ENCODE peak calls at places on chromosomes 7 and 10, in seven cellular contexts. F is transverse colon, T is neural progenitor cell, M is GM12878, Y is cardiac fibroblast, W is left ventricle myocardium inferior, L is astrocyte of the cerebellum. I is an unnamed sample.

GRCh38 chr7:37571806-37572205 is 111.8 kb upstream of the GPR141 start:
- DNase-seq in F (no peak), T (no peak), M (no peak), Y (no peak), W (no peak), L (no peak), I (peak; percentile 41)

GRCh38 chr10:15374156-15374555 is 3.1 kb upstream of the FAM171A1 start:
- DNase-seq in F (no peak), T (no peak), M (no peak), Y (no peak), W (no peak), L (no peak), I (peak; percentile 62)

GRCh38 chr10:98309366-98310355 is 41.7 kb upstream of the LOXL4 start:
- DNase-seq in F (peak; percentile 66), T (peak; percentile 82), M (no peak), Y (peak; percentile 75), W (peak; percentile 72), L (peak; percentile 52), I (peak; percentile 27)

GRCh38 chr7:69367785-69368184 is 230.5 kb upstream of the AUTS2 start:
- DNase-seq in F (no peak), T (no peak), M (no peak), Y (no peak), W (no peak), L (no peak), I (no peak)

GRCh38 chr10:69382382-69383117 is 34.2 kb downstream of the TACR2 start:
- DNase-seq in F (no peak), T (no peak), M (no peak), Y (peak; percentile 95), W (no peak), L (peak; percentile 59), I (no peak)

GRCh38 chr7:134462337-134462925 is 3.5 kb upstream of the AKR1B1 start:
- DNase-seq in F (no peak), T (no peak), M (no peak), Y (peak; percentile 89), W (no peak), L (peak; percentile 58), I (no peak)

GRCh38 chr7:131061158-131061557 is 266.5 kb upstream of the MKLN1 start:
- DNase-seq in F (no peak), T (no peak), M (no peak), Y (no peak), W (no peak), L (no peak), I (no peak)

GRCh38 chr7:91264083-91264923 is at the start of gene FZD1:
- DNase-seq in F (peak; percentile 96), T (peak; percentile 99), M (peak; percentile 66), Y (peak; percentile 98), W (peak; percentile 96), L (peak; percentile 96), I (peak; percentile 97)

GRCh38 chr10:94115725-94116124 is 122.0 kb downstream of the PLCE1 start:
- DNase-seq in F (no peak), T (no peak), M (no peak), Y (peak; percentile 52), W (no peak), L (no peak), I (no peak)

GRCh38 chr10:614772-615582 is 74.5 kb downstream of the DIP2C start:
- DNase-seq in F (no peak), T (no peak), M (no peak), Y (no peak), W (no peak), L (no peak), I (no peak)

GRCh38 chr7:79400221-79400620 is 53.2 kb downstream of the MAGI2 start:
- DNase-seq in F (no peak), T (no peak), M (no peak), Y (no peak), W (no peak), L (no peak), I (no peak)

DNA sequence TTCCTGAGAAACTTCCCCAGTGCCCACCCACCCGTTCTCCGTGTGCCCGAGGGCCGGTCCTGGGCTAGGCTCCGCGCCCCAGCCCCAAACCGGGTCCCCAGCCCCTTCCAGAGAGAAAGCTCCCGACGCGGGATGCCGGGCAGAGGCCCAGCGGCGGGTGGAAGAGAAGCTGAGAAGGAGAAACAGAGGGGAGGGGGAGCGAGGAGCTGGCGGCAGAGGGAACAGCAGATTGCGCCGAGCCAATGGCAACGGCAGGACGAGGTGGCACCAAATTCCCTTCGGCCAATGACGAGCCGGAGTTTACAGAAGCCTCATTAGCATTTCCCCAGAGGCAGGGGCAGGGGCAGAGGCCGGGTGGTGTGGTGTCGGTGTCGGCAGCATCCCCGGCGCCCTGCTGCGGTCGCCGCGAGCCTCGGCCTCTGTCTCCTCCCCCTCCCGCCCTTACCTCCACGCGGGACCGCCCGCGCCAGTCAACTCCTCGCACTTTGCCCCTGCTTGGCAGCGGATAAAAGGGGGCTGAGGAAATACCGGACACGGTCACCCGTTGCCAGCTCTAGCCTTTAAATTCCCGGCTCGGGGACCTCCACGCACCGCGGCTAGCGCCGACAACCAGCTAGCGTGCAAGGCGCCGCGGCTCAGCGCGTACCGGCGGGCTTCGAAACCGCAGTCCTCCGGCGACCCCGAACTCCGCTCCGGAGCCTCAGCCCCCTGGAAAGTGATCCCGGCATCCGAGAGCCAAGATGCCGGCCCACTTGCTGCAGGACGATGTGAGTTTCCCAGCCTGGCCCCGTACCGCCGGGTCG is at the start of gene SCD:
- DNase-seq in F (peak; percentile 77), T (peak; percentile 97), M (peak; percentile 93), Y (peak; percentile 96), W (peak; percentile 69), L (peak; percentile 70), I (peak; percentile 96)
- H3K4me3 ChIP-seq in F (peak within 1 kb of the TSS; percentile 50), T (peak within 1 kb of the TSS; percentile 84), M (peak within 1 kb of the TSS; percentile 86), Y (peak within 1 kb of the TSS; percentile 93), W (peak within 1 kb of the TSS; percentile 69), L (peak within 1 kb of the TSS; percentile 88), I (peak within 1 kb of the TSS; percentile 67)

GRCh38 chr7:115748123-115748738 is 282.3 kb downstream of the TFEC start:
- DNase-seq in F (no peak), T (peak; percentile 51), M (no peak), Y (no peak), W (no peak), L (no peak), I (peak; percentile 37)
- TF ChIP-seq CTCF in F (peak; percentile 16), T (peak; percentile 65), M (peak; percentile 15), Y (no peak), W (peak; percentile 45), L (peak; percentile 51), I (peak; percentile 30)

GRCh38 chr7:151754688-151755130 is 122.2 kb downstream of the PRKAG2 start:
- DNase-seq in F (no peak), T (no peak), M (no peak), Y (no peak), W (no peak), L (no peak), I (no peak)

GRCh38 chr7:151756866-151757265 is 120.0 kb downstream of the PRKAG2 start:
- DNase-seq in F (no peak), T (no peak), M (no peak), Y (no peak), W (no peak), L (no peak), I (no peak)

GRCh38 chr7:151754142-151754590 is 122.7 kb downstream of the PRKAG2 start:
- DNase-seq in F (peak; percentile 74), T (peak; percentile 93), M (no peak), Y (peak; percentile 99), W (peak; percentile 76), L (peak; percentile 98), I (peak; percentile 46)

GRCh38 chr7:151756076-151756731 is 120.7 kb downstream of the PRKAG2 start:
- DNase-seq in F (peak; percentile 20), T (no peak), M (no peak), Y (peak; percentile 64), W (no peak), L (no peak), I (peak; percentile 32)

GRCh38 chr7:151755131-151755787 is 121.7 kb downstream of the PRKAG2 start:
- DNase-seq in F (peak; percentile 37), T (no peak), M (no peak), Y (peak; percentile 23), W (peak; percentile 43), L (no peak), I (no peak)
- H3K4me3 ChIP-seq in F (no peak overlapping the region), T (no peak overlapping the region), M (no peak overlapping the region), Y (no peak overlapping the region), W (no peak overlapping the region), L (no peak overlapping the region), I (no peak overlapping the region)

GRCh38 chr10:124460144-124460543 is 1.5 kb upstream of the LHPP start:
- DNase-seq in F (no peak), T (no peak), M (no peak), Y (no peak), W (no peak), L (no peak), I (no peak)

GRCh38 chr10:124462348-124462695 is 699 bp downstream of the LHPP start:
- DNase-seq in F (no peak), T (no peak), M (no peak), Y (no peak), W (no peak), L (no peak), I (no peak)

GRCh38 chr10:124464028-124464751 is 2.6 kb downstream of the LHPP start:
- DNase-seq in F (no peak), T (no peak), M (no peak), Y (no peak), W (no peak), L (no peak), I (no peak)

GRCh38 chr10:124459395-124459794 is 2.2 kb upstream of the LHPP start:
- DNase-seq in F (no peak), T (no peak), M (no peak), Y (no peak), W (no peak), L (no peak), I (no peak)

GRCh38 chr10:124461642-124462347 is at the start of gene LHPP:
- DNase-seq in F (peak; percentile 91), T (peak; percentile 85), M (peak; percentile 32), Y (peak; percentile 76), W (peak; percentile 86), L (peak; percentile 18), I (peak; percentile 88)
- TF ChIP-seq CTCF in F (no peak), T (peak; percentile 54), M (peak; percentile 8), Y (no peak), W (peak; percentile 76), L (no peak), I (no peak)

I was measured in GM12865.